ENCODE peak calls at places on chromosomes 12 and 14, in seven cellular contexts. J, I, A, N, H, D and L are unnamed samples.

GRCh38 chr12:58833844-58834243 is 86.5 kb downstream of the LRIG3 start:
- DNase-seq in D (no peak), I (no peak), N (no peak), H (no peak), A (peak), J (no peak), L (no peak)

GRCh38 chr14:94671870-94672444 is 59.8 kb downstream of the SERPINA3 start:
- DNase-seq in D (no peak), H (no peak), N (no peak), A (no peak), J (no peak), I (no peak), L (peak)

GRCh38 chr14:68947802-68948201 is 31.3 kb downstream of the ACTN1 start:
- DNase-seq in A (no peak), I (no peak), J (no peak), H (no peak), N (no peak), D (no peak), L (no peak)

GRCh38 chr12:131796411-131796736 is 31.8 kb upstream of the MMP17 start:
- DNase-seq in J (no peak), A (no peak), I (no peak), N (no peak), H (no peak), D (no peak), L (no peak)

GRCh38 chr12:120997448-120997847 is 18.8 kb downstream of the C12orf43 start:
- DNase-seq in D (no peak), I (no peak), A (no peak), J (no peak), N (no peak), H (no peak), L (no peak)

GRCh38 chr12:127355061-127355820 is 911.7 kb upstream of the TMEM132C start:
- DNase-seq in N (peak), D (no peak), I (no peak), H (peak), A (no peak), J (no peak), L (no peak)

GRCh38 chr12:40802656-40803055 is 110.4 kb downstream of the CNTN1 start:
- DNase-seq in A (no peak), N (no peak), J (no peak), H (no peak), D (no peak), I (no peak), L (no peak)

GRCh38 chr14:25237845-25238244 is 187.9 kb upstream of the STXBP6 start:
- DNase-seq in N (no peak), H (peak), J (no peak), A (no peak), D (no peak), I (no peak), L (no peak)

GRCh38 chr12:69884386-69884785 is 59.4 kb downstream of the MYRFL start:
- DNase-seq in D (no peak), J (no peak), N (no peak), I (no peak), H (no peak), A (no peak), L (no peak)

GRCh38 chr14:104314251-104314941 is 176.0 kb downstream of the KIF26A start:
- DNase-seq in I (no peak), N (no peak), A (no peak), J (no peak), H (no peak), D (no peak), L (no peak)

GRCh38 chr12:10661338-10661737 is 12.5 kb downstream of the STYK1 start:
- DNase-seq in I (no peak), A (no peak), H (no peak), D (no peak), J (no peak), N (peak), L (no peak)

GRCh38 chr14:96135285-96135684 is 69.4 kb upstream of the BDKRB2 start:
- DNase-seq in H (no peak), D (no peak), J (no peak), N (no peak), I (no peak), A (no peak), L (no peak)

GRCh38 chr14:106838991-106839769 is 1312.8 kb downstream of the TMEM121 start:
- DNase-seq in J (no peak), A (no peak), I (no peak), D (no peak), N (no peak), H (no peak), L (no peak)

GRCh38 chr12:43847427-43847826 is 11.5 kb downstream of the TMEM117 start:
- DNase-seq in N (peak), H (no peak), J (no peak), I (no peak), D (no peak), A (no peak), L (no peak)

GRCh38 chr12:726281-727140 is 25.9 kb upstream of the WNK1 start:
- DNase-seq in J (no peak), D (no peak), I (peak), H (no peak), N (peak), A (no peak), L (no peak)

GRCh38 chr12:121894633-121895032 is 6.0 kb downstream of the PSMD9 start:
- DNase-seq in I (no peak), A (no peak), H (peak), J (no peak), D (no peak), N (no peak), L (no peak)

GRCh38 chr14:104048758-104049496 is 36.6 kb upstream of the ASPG start:
- DNase-seq in A (no peak), H (no peak), D (no peak), N (no peak), J (no peak), I (no peak), L (no peak)

GRCh38 chr12:2348477-2348852 is 295.7 kb downstream of the CACNA1C start:
- DNase-seq in A (no peak), H (no peak), N (no peak), I (no peak), D (no peak), J (no peak), L (no peak)

GRCh38 chr12:49331360-49332222 is 5.4 kb downstream of the C1QL4 start:
- DNase-seq in D (no peak), H (peak), I (no peak), A (peak), N (peak), J (no peak), L (peak)

GRCh38 chr14:104367811-104368750 is 211.5 kb upstream of the C14orf180 start:
- DNase-seq in I (no peak), D (no peak), J (no peak), A (no peak), N (no peak), H (no peak), L (no peak)

GRCh38 chr12:89863332-89863938 is 154.8 kb upstream of the ATP2B1 start:
- DNase-seq in A (no peak), I (peak), H (no peak), J (peak), D (no peak), N (no peak), L (no peak)

GRCh38 chr12:76028649-76029277 is 2.8 kb downstream of the PHLDA1 start:
- DNase-seq in A (no peak), J (no peak), H (no peak), N (no peak), D (no peak), I (no peak), L (no peak)

GRCh38 chr14:68042591-68043210 is 223.1 kb downstream of the RAD51B start:
- DNase-seq in H (no peak), N (no peak), A (no peak), D (no peak), I (no peak), J (no peak), L (no peak)